ENCODE peak calls at places on chromosomes 7 and 10, in eight cellular contexts. G is NCI-H524; E is activated CD8-positive, alpha-beta memory T cell treated with anti-CD3 and anti-CD28 coated beads for 24 hours; L is Ammon's horn; A is GOT3; M is Panc1; S is amniotic stem cell; D is HT-29. H is an unnamed sample.

GRCh38 chr7:30779574-30779973 is 8.4 kb downstream of the MINDY4 start:
- DNase-seq in G (no peak), E (no peak), L (no peak), A (no peak), M (no peak), S (no peak), D (no peak), H (no peak)

GRCh38 chr7:92834661-92835139 is 1.7 kb downstream of the CDK6 start:
- DNase-seq in G (peak), E (no peak), L (no peak), A (no peak), M (no peak), S (no peak), D (peak), H (no peak)

GRCh38 chr7:14144109-14144508 is 154.6 kb upstream of the ETV1 start:
- DNase-seq in G (no peak), E (no peak), L (no peak), A (no peak), M (no peak), S (no peak), D (no peak), H (no peak)

GRCh38 chr10:46248651-46249131 is 38.1 kb upstream of the ANTXRL start:
- DNase-seq in G (no peak), E (no peak), L (no peak), A (no peak), M (no peak), S (no peak), D (no peak), H (no peak)

GRCh38 chr10:132574783-132575319 is 37.3 kb downstream of the INPP5A start:
- DNase-seq in G (no peak), E (no peak), L (no peak), A (no peak), M (no peak), S (no peak), D (peak), H (no peak)

GRCh38 chr7:46178685-46179084 is 257.6 kb upstream of the IGFBP3 start:
- DNase-seq in G (no peak), E (no peak), L (no peak), A (no peak), M (no peak), S (no peak), D (no peak), H (no peak)

GRCh38 chr7:70098905-70099672 is 500.8 kb downstream of the AUTS2 start:
- DNase-seq in G (no peak), E (no peak), L (no peak), A (no peak), M (no peak), S (no peak), D (no peak), H (no peak)

GRCh38 chr7:2044883-2045471 is 187.8 kb downstream of the MAD1L1 start:
- DNase-seq in G (no peak), E (no peak), L (no peak), A (no peak), M (no peak), S (no peak), D (no peak), H (no peak)

GRCh38 chr10:120456626-120457430 is at the start of gene PLPP4:
- DNase-seq in G (peak), E (no peak), L (peak), A (peak), M (no peak), S (no peak), D (no peak), H (no peak)

GRCh38 chr10:89563861-89564478 is 28.6 kb upstream of the SLC16A12 start:
- DNase-seq in G (peak), E (no peak), L (peak), A (no peak), M (peak), S (peak), D (peak), H (peak)

GRCh38 chr7:95980073-95980655 is 207.8 kb downstream of the DYNC1I1 start:
- DNase-seq in G (no peak), E (no peak), L (no peak), A (no peak), M (no peak), S (no peak), D (no peak), H (no peak)

GRCh38 chr10:8112230-8112915 is 57.9 kb downstream of the GATA3 start:
- DNase-seq in G (no peak), E (no peak), L (no peak), A (no peak), M (no peak), S (no peak), D (no peak), H (no peak)

GRCh38 chr10:127320176-127320575 is 123.8 kb upstream of the INSYN2A start:
- DNase-seq in G (no peak), E (no peak), L (no peak), A (no peak), M (no peak), S (no peak), D (no peak), H (no peak)

GRCh38 chr10:73494877-73495225 is 973 bp downstream of the PPP3CB start:
- DNase-seq in G (no peak), E (no peak), L (no peak), A (no peak), M (no peak), S (no peak), D (no peak), H (no peak)

GRCh38 chr7:151624246-151624928 is 104.7 kb upstream of the RHEB start:
- DNase-seq in G (no peak), E (no peak), L (no peak), A (no peak), M (no peak), S (no peak), D (no peak), H (no peak)

GRCh38 chr10:116211682-116212081 is 61.3 kb downstream of the GFRA1 start:
- DNase-seq in G (no peak), E (no peak), L (no peak), A (no peak), M (no peak), S (peak), D (no peak), H (no peak)

GRCh38 chr10:27485986-27486385 is 18.1 kb upstream of the RAB18 start:
- DNase-seq in G (no peak), E (no peak), L (no peak), A (no peak), M (no peak), S (no peak), D (no peak), H (no peak)

GRCh38 chr7:36594445-36594844 is 129.8 kb downstream of the AOAH start:
- DNase-seq in G (no peak), E (no peak), L (no peak), A (no peak), M (no peak), S (no peak), D (no peak), H (no peak)

GRCh38 chr7:55325371-55325792 is 39.8 kb upstream of the LANCL2 start:
- DNase-seq in G (no peak), E (no peak), L (peak), A (peak), M (no peak), S (peak), D (no peak), H (no peak)

GRCh38 chr7:129454249-129454551 is 20.0 kb downstream of the STRIP2 start:
- DNase-seq in G (no peak), E (no peak), L (no peak), A (no peak), M (no peak), S (no peak), D (no peak), H (no peak)

GRCh38 chr10:28913436-28913835 is 236.1 kb downstream of the BAMBI start:
- DNase-seq in G (no peak), E (no peak), L (no peak), A (no peak), M (no peak), S (no peak), D (no peak), H (no peak)